ENCODE peak calls at places on chromosomes 5 and 9, in four cellular contexts. M is GM12865, J is IMR-90, L is AG10803. H is an unnamed sample.

GRCh38 chr5:64108674-64109073 is 57.0 kb upstream of the RNF180 start:
- DNase-seq in M (no peak), J (no peak), L (no peak), H (no peak)

GRCh38 chr9:69243116-69243515 is 69.0 kb downstream of the TJP2 start:
- DNase-seq in M (no peak), J (no peak), L (no peak), H (no peak)

GRCh38 chr9:8558176-8558575 is 758.6 kb upstream of the DMAC1 start:
- DNase-seq in M (no peak), J (peak; percentile 0), L (no peak), H (no peak)

GRCh38 chr9:130041648-130042405 is 1.2 kb downstream of the FNBP1 start:
- DNase-seq in M (peak; percentile 33), J (peak; percentile 21), L (no peak), H (no peak)

GRCh38 chr9:129012343-129012742 is 15.8 kb downstream of the SH3GLB2 start:
- DNase-seq in M (no peak), J (no peak), L (no peak), H (no peak)

GRCh38 chr9:95942016-95942415 is 66.5 kb downstream of the ERCC6L2 start:
- DNase-seq in M (no peak), J (no peak), L (no peak), H (no peak)

GRCh38 chr5:170907758-170908157 is 45.9 kb downstream of the RANBP17 start:
- DNase-seq in M (no peak), J (peak; percentile 85), L (peak; percentile 75), H (no peak)

GRCh38 chr9:35714123-35714522 is 17.9 kb downstream of the TLN1 start:
- DNase-seq in M (no peak), J (no peak), L (no peak), H (no peak)

GRCh38 chr5:15238006-15238405 is 262.0 kb upstream of the FBXL7 start:
- DNase-seq in M (no peak), J (no peak), L (no peak), H (no peak)

GRCh38 chr5:124806026-124806856 is 59.8 kb upstream of the ZNF608 start:
- DNase-seq in M (no peak), J (peak; percentile 81), L (peak; percentile 25), H (no peak)

GRCh38 chr5:39203291-39203922 is 16.0 kb downstream of the FYB1 start:
- DNase-seq in M (no peak), J (no peak), L (no peak), H (no peak)

GRCh38 chr9:114056527-114056926 is 21.6 kb downstream of the AMBP start:
- DNase-seq in M (no peak), J (no peak), L (no peak), H (no peak)

GRCh38 chr5:137088175-137088574 is 411.0 kb downstream of the SPOCK1 start:
- DNase-seq in M (no peak), J (no peak), L (no peak), H (no peak)

GRCh38 chr5:132446621-132447020 is 44.0 kb downstream of the IRF1 start:
- DNase-seq in M (no peak), J (peak; percentile 75), L (peak; percentile 92), H (no peak)

GRCh38 chr5:59021837-59022514 is 439.1 kb downstream of the RAB3C start:
- DNase-seq in M (no peak), J (no peak), L (no peak), H (no peak)

GRCh38 chr5:160118349-160119141 is 705 bp downstream of the PWWP2A start:
- DNase-seq in M (peak; percentile 46), J (no peak), L (no peak), H (peak; percentile 53)

GRCh38 chr5:43772601-43773031 is 169.6 kb downstream of the NNT start:
- DNase-seq in M (no peak), J (peak; percentile 73), L (peak; percentile 72), H (no peak)

GRCh38 chr9:72207278-72207677 is 58.0 kb downstream of the GDA start:
- DNase-seq in M (no peak), J (no peak), L (no peak), H (peak; percentile 37)

GRCh38 chr9:33172735-33173238 is 5.7 kb upstream of the B4GALT1 start:
- DNase-seq in M (no peak), J (no peak), L (no peak), H (no peak)

GRCh38 chr5:1104327-1105006 is 7.4 kb downstream of the SLC12A7 start:
- DNase-seq in M (no peak), J (no peak), L (no peak), H (no peak)

GRCh38 chr5:156543348-156543747 is 216.4 kb downstream of the SGCD start:
- DNase-seq in M (no peak), J (no peak), L (no peak), H (no peak)

GRCh38 chr9:127178646-127179632 is 56.5 kb upstream of the ANGPTL2 start:
- DNase-seq in M (no peak), J (no peak), L (peak; percentile 49), H (no peak)

GRCh38 chr9:136093995-136094881 is 851 bp downstream of the NACC2 start:
- DNase-seq in M (no peak), J (peak; percentile 31), L (peak; percentile 70), H (no peak)

GRCh38 chr9:134738869-134739659 is 97.5 kb downstream of the COL5A1 start:
- DNase-seq in M (peak; percentile 1), J (peak; percentile 49), L (peak; percentile 52), H (peak; percentile 56)

GRCh38 chr9:114304416-114305188 is 18.3 kb upstream of the ORM1 start:
- DNase-seq in M (no peak), J (no peak), L (no peak), H (no peak)

GRCh38 chr9:98011122-98011521 is 28.0 kb downstream of the ANP32B start:
- DNase-seq in M (no peak), J (no peak), L (no peak), H (no peak)

GRCh38 chr5:177604656-177605055 is 4.7 kb downstream of the B4GALT7 start:
- DNase-seq in M (no peak), J (no peak), L (no peak), H (no peak)

GRCh38 chr9:14096182-14096922 is 217.6 kb downstream of the NFIB start:
- DNase-seq in M (no peak), J (peak; percentile 62), L (peak; percentile 30), H (no peak)

GRCh38 chr9:6055213-6055612 is 39.8 kb upstream of the RANBP6 start:
- DNase-seq in M (peak; percentile 93), J (peak; percentile 91), L (peak; percentile 95), H (peak; percentile 29)

GRCh38 chr9:16315720-16316119 is 554.8 kb downstream of the BNC2 start:
- DNase-seq in M (no peak), J (no peak), L (peak; percentile 72), H (no peak)

GRCh38 chr5:7970816-7971215 is 101.9 kb downstream of the MTRR start:
- DNase-seq in M (no peak), J (no peak), L (no peak), H (no peak)

GRCh38 chr5:142168365-142168764 is 59.8 kb downstream of the NDFIP1 start:
- DNase-seq in M (no peak), J (no peak), L (no peak), H (no peak)

GRCh38 chr9:5321058-5321457 is 16.5 kb upstream of the RLN2 start:
- DNase-seq in M (peak; percentile 5), J (peak; percentile 22), L (no peak), H (no peak)

GRCh38 chr9:129336601-129337286 is 158.7 kb upstream of the IER5L start:
- DNase-seq in M (peak; percentile 50), J (peak; percentile 55), L (peak; percentile 82), H (no peak)

GRCh38 chr5:135162661-135163265 is 128.7 kb upstream of the PITX1 start:
- DNase-seq in M (no peak), J (peak; percentile 5), L (no peak), H (no peak)
- TF ChIP-seq CTCF in M (no peak), J (peak; percentile 27), L (peak; percentile 29), H (no peak)

GRCh38 chr9:131981116-131981847 is 98.4 kb downstream of the MED27 start:
- DNase-seq in M (no peak), J (no peak), L (no peak), H (no peak)
- TF ChIP-seq CTCF in M (no peak), J (no peak), L (no peak), H (no peak)

DNA sequence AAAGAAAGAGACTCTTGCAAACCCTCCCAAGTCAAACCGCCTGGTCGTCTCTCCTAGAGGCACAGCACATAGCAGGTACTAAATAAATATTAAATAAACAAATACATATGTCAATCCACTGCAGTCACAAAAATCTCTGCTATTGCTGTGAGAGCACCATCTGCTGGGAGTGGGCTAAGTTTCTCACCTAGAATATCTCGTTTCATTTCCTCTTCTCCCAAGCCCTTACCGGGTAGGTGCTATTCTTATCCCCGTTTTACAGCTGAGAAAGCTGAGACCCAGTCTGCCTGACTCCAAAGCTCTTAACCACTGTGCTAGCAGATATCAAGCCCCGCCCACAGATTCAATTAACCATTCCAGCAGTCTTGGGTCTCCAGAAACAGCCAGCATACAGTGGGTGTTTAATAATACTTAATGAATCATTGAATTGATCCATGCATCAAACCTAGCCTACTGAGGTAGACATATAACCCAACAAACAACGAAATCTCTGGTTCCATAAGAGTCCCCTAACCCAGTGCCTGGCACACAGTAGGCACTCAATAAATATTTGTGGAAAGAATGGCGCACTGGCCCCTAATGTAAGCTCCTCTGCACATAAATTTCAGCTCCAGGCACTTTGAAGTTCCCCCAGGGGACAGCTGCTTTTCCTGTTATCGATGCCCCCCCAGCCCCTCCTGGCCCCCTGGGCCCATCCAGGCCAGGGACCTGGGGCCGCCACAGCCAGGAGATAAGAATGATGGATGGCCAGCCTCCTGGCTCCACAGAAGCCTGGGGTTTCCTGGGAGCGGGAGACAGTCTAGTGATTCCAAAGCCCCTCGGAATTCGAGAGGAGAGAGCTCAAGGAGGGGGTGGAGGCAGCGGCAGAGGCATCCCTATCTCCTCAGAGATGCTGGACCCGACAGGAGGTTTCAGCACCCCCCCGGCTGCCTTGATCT is 98.1 kb upstream of the HAND1 start:
- DNase-seq in M (peak; percentile 81), J (no peak), L (no peak), H (peak; percentile 76)
- TF ChIP-seq CTCF in M (peak; percentile 55), J (no peak), L (no peak), H (peak; percentile 25)

DNA sequence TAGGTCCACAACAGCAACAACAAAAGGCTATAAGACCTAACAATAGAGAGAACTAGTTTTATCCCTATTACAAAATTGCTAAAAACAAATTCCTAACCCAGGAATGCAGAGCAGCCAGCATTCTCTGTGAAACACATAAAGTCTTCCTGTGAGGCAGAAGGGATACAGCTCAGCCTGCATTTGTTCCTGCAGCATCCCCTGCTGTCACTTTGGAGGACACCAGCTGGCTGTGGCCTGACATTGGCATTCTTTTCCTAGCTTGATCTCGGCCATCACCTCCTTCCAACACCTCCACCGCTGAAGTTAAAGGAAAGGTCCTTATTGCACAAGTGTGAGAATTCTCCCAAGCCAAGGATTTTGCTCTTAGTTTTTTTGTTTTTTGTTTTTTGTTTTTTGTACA is 186.1 kb downstream of the SNCAIP start:
- DNase-seq in M (no peak), J (peak; percentile 32), L (peak; percentile 42), H (no peak)
- TF ChIP-seq CTCF in M (peak; percentile 32), J (peak; percentile 57), L (peak; percentile 46), H (no peak)